ENCODE peak calls at places on chromosomes 2 and 18, in six cellular contexts. F is stimulated activated CD4-positive, alpha-beta T cell treated with anti-CD3 and anti-CD28 coated beads, Interleukin-15, amount 100 ng/mL, for 48 hours; Z is activated T-helper 9 cell treated with anti-CD3 and anti-CD28 coated beads, Interleukin-2, amount 50 U/mL, for 16 hours; T is dorsolateral prefrontal cortex; B is pancreas; P is mucosa of gallbladder. M is an unnamed sample.

GRCh38 chr2:152468832-152469692 is 134.1 kb downstream of the FMNL2 start:
- DNase-seq in P (no peak), Z (no peak), F (no peak), B (no peak), T (no peak), M (no peak)

GRCh38 chr18:74574916-74575315 is 22.8 kb upstream of the ZNF407 start:
- DNase-seq in T (no peak), B (no peak), P (no peak), Z (no peak), F (no peak), M (no peak)

GRCh38 chr2:3344897-3345296 is 32.7 kb downstream of the EIPR1 start:
- DNase-seq in Z (no peak), F (no peak), T (peak), P (no peak), B (no peak), M (no peak)

GRCh38 chr2:189386741-189387140 is 54.5 kb upstream of the WDR75 start:
- DNase-seq in T (no peak), F (no peak), P (no peak), Z (no peak), B (no peak), M (no peak)

GRCh38 chr2:239488078-239488590 is 87.3 kb upstream of the HDAC4 start:
- DNase-seq in B (no peak), P (no peak), F (no peak), T (no peak), Z (no peak), M (no peak)

GRCh38 chr2:58667137-58667774 is 426.1 kb upstream of the FANCL start:
- DNase-seq in F (no peak), Z (no peak), P (no peak), T (no peak), B (no peak), M (no peak)

GRCh38 chr18:35337256-35337655 is 7.0 kb downstream of the ZNF24 start:
- DNase-seq in P (no peak), T (no peak), B (no peak), F (no peak), Z (no peak), M (no peak)

GRCh38 chr2:106542730-106543359 is 55.7 kb downstream of the CD8B2 start:
- DNase-seq in B (peak), T (peak), P (peak), Z (peak), F (peak), M (peak)

GRCh38 chr2:41939410-41939775 is 108.4 kb upstream of the PKDCC start:
- DNase-seq in Z (no peak), F (no peak), B (no peak), P (no peak), T (no peak), M (no peak)

GRCh38 chr2:112010751-112011150 is 44.3 kb upstream of the TMEM87B start:
- DNase-seq in P (no peak), T (no peak), F (no peak), B (no peak), Z (no peak), M (no peak)

M was measured in head of caudate nucleus.